ENCODE peak calls at places on chromosome 22, in ten cellular contexts. Y is A549; N is right cardiac atrium; U is ovary; V is NCI-H2081; H is fibroblast of pulmonary artery; C is stimulated activated CD8-positive, alpha-beta memory T cell treated with anti-CD3 and anti-CD28 coated beads, Interleukin-4, amount 100 ng/mL, for 48 hours; E is KG1; R is Karpas-422; Q is PC-3. X is an unnamed sample.

GRCh38 chr22:29691636-29692326 is 28.0 kb upstream of the CABP7 start:
- DNase-seq in Y (no peak), N (no peak), U (no peak), V (peak; percentile 89), H (no peak), C (no peak), E (no peak), R (no peak), Q (no peak), X (no peak)

GRCh38 chr22:32745251-32745995 is 56.1 kb upstream of the TIMP3 start:
- DNase-seq in Y (no peak), N (peak; percentile 65), U (no peak), V (no peak), H (peak; percentile 27), C (no peak), E (no peak), R (no peak), Q (peak; percentile 2), X (peak; percentile 58)

GRCh38 chr22:37951305-37951704 is 2.1 kb downstream of the C22orf23 start:
- DNase-seq in Y (peak; percentile 45), N (no peak), U (no peak), V (no peak), H (peak; percentile 25), C (no peak), E (no peak), R (peak; percentile 67), Q (no peak), X (peak; percentile 19)

GRCh38 chr22:19522881-19523239 is 1.4 kb downstream of the CLDN5 start:
- DNase-seq in Y (no peak), N (no peak), U (no peak), V (no peak), H (no peak), C (no peak), E (no peak), R (no peak), Q (no peak), X (no peak)

GRCh38 chr22:40728731-40729189 is 49.5 kb downstream of the MCHR1 start:
- DNase-seq in Y (no peak), N (no peak), U (no peak), V (no peak), H (peak; percentile 36), C (peak; percentile 66), E (no peak), R (no peak), Q (no peak), X (peak; percentile 60)

GRCh38 chr22:38232196-38232595 is 30.4 kb downstream of the MAFF start:
- DNase-seq in Y (no peak), N (no peak), U (no peak), V (no peak), H (no peak), C (no peak), E (no peak), R (no peak), Q (no peak), X (no peak)

GRCh38 chr22:39368402-39368801 is 18.6 kb downstream of the SYNGR1 start:
- DNase-seq in Y (no peak), N (no peak), U (no peak), V (no peak), H (no peak), C (no peak), E (no peak), R (peak; percentile 68), Q (no peak), X (no peak)

GRCh38 chr22:22884888-22885840 is 2.5 kb upstream of the IGLL5 start:
- DNase-seq in Y (no peak), N (no peak), U (no peak), V (no peak), H (no peak), C (peak; percentile 67), E (no peak), R (peak; percentile 69), Q (no peak), X (no peak)

GRCh38 chr22:46102752-46103151 is 47.6 kb upstream of the PPARA start:
- DNase-seq in Y (no peak), N (no peak), U (no peak), V (no peak), H (no peak), C (no peak), E (no peak), R (no peak), Q (no peak), X (no peak)

GRCh38 chr22:39232806-39233735 is 11.7 kb downstream of the PDGFB start:
- DNase-seq in Y (no peak), N (no peak), U (no peak), V (no peak), H (no peak), C (no peak), E (no peak), R (no peak), Q (no peak), X (no peak)

GRCh38 chr22:27881404-27881803 is 37.7 kb downstream of the PITPNB start:
- DNase-seq in Y (no peak), N (no peak), U (peak; percentile 61), V (no peak), H (peak; percentile 60), C (no peak), E (no peak), R (no peak), Q (no peak), X (no peak)